ENCODE peak calls at places on chromosomes 2 and 18, in ten cellular contexts. D is spleen; A is RPMI7951; N is occipital lobe; B is PC-3; I is ELR; Q is amniotic stem cell; M is KBM-7; V is fibroblast of mammary gland; O is activated CD8-positive, alpha-beta memory T cell treated with anti-CD3 and anti-CD28 coated beads, Interleukin-2, amount 50 U/mL, for 48 hours. K is an unnamed sample.

GRCh38 chr18:22494771-22495170 is 77.1 kb upstream of the CTAGE1 start:
- DNase-seq in A (peak), Q (no peak), I (peak), N (no peak), B (no peak), V (peak), M (no peak), D (no peak), O (no peak), K (no peak)

GRCh38 chr2:233026211-233026813 is 6.2 kb upstream of the NEU2 start:
- DNase-seq in M (no peak), B (peak), V (peak), D (no peak), A (peak), O (no peak), N (no peak), I (peak), Q (peak), K (no peak)

GRCh38 chr2:88258208-88258607 is 88.1 kb downstream of the THNSL2 start:
- DNase-seq in O (no peak), I (no peak), N (no peak), A (no peak), M (no peak), V (no peak), B (no peak), Q (no peak), D (no peak), K (no peak)

GRCh38 chr18:23824235-23824634 is 135.0 kb downstream of the LAMA3 start:
- DNase-seq in O (no peak), V (peak), N (no peak), D (no peak), I (peak), B (no peak), M (no peak), A (no peak), Q (no peak), K (no peak)

GRCh38 chr2:12350821-12351220 is 365.9 kb upstream of the TRIB2 start:
- DNase-seq in Q (no peak), N (no peak), V (no peak), A (peak), M (no peak), B (no peak), D (no peak), I (peak), O (no peak), K (no peak)

GRCh38 chr2:109333414-109334194 is 204.6 kb downstream of the SH3RF3 start:
- DNase-seq in A (peak), M (peak), V (no peak), O (no peak), Q (no peak), D (no peak), N (no peak), B (peak), I (peak), K (no peak)

GRCh38 chr18:11866764-11867163 is 15.6 kb downstream of the CHMP1B start:
- DNase-seq in V (no peak), O (peak), D (peak), B (no peak), Q (no peak), I (no peak), A (no peak), N (no peak), M (no peak), K (no peak)

GRCh38 chr2:172173307-172173706 is 70.6 kb upstream of the DLX2 start:
- DNase-seq in N (no peak), Q (no peak), D (no peak), B (no peak), V (no peak), M (no peak), O (no peak), A (no peak), I (peak), K (no peak)

GRCh38 chr2:64143154-64144056 is 815 bp downstream of the PELI1 start:
- DNase-seq in B (peak), N (peak), M (peak), I (peak), Q (no peak), D (no peak), O (no peak), A (peak), V (peak), K (no peak)

GRCh38 chr2:43518182-43518581 is 77.7 kb downstream of the THADA start:
- DNase-seq in A (no peak), B (no peak), Q (no peak), I (no peak), D (no peak), N (no peak), V (no peak), O (no peak), M (no peak), K (no peak)

GRCh38 chr2:173241643-173242042 is 113.0 kb upstream of the CDCA7 start:
- DNase-seq in I (no peak), D (no peak), Q (no peak), B (no peak), A (no peak), O (no peak), V (no peak), M (no peak), N (no peak), K (no peak)

GRCh38 chr18:59833785-59834184 is 66.0 kb upstream of the PMAIP1 start:
- DNase-seq in N (no peak), M (no peak), D (no peak), V (no peak), B (no peak), A (no peak), Q (no peak), I (no peak), O (peak), K (no peak)

GRCh38 chr2:128415768-128416039 is 97.0 kb upstream of the HS6ST1 start:
- DNase-seq in M (no peak), O (no peak), V (no peak), A (no peak), N (no peak), I (no peak), B (no peak), D (no peak), Q (no peak), K (no peak)

K was measured in osteocyte.